ENCODE peak calls at places on chromosomes 16 and 17, in four cellular contexts. Z, W, H and C are unnamed samples.

GRCh38 chr16:86292171-86292775 is 218.1 kb upstream of the FOXF1 start:
- DNase-seq in H (no peak), W (no peak), Z (no peak), C (no peak)

GRCh38 chr16:591892-592517 is 2.1 kb downstream of the RAB40C start:
- DNase-seq in H (no peak), Z (no peak), W (no peak), C (no peak)

GRCh38 chr16:3734758-3735221 is 17.5 kb upstream of the TRAP1 start:
- DNase-seq in W (no peak), H (no peak), Z (no peak), C (no peak)

GRCh38 chr16:81599034-81599744 is 154.6 kb downstream of the CMIP start:
- DNase-seq in Z (no peak), W (no peak), H (no peak), C (peak)

GRCh38 chr16:70267516-70267915 is 15.8 kb upstream of the EXOSC6 start:
- DNase-seq in W (no peak), Z (peak), H (peak), C (peak)

GRCh38 chr17:64694207-64694606 is 32.1 kb upstream of the SMURF2 start:
- DNase-seq in W (no peak), Z (peak), H (peak), C (peak)

GRCh38 chr16:2473999-2474876 is 689 bp upstream of the TBC1D24 start:
- DNase-seq in Z (peak), H (no peak), W (no peak), C (peak)

GRCh38 chr17:81405382-81406005 is 10.2 kb downstream of the BAHCC1 start:
- DNase-seq in W (no peak), H (no peak), Z (no peak), C (no peak)

GRCh38 chr16:48535831-48536599 is 74.0 kb downstream of the N4BP1 start:
- DNase-seq in Z (peak), W (no peak), H (no peak), C (no peak)

GRCh38 chr17:48840441-48840840 is 9.6 kb downstream of the CALCOCO2 start:
- DNase-seq in W (no peak), H (no peak), Z (no peak), C (no peak)

GRCh38 chr16:4015275-4015990 is 100.8 kb downstream of the ADCY9 start:
- DNase-seq in H (no peak), W (no peak), Z (no peak), C (peak)

GRCh38 chr16:47392114-47392513 is 68.7 kb downstream of the ITFG1 start:
- DNase-seq in H (peak), Z (no peak), W (no peak), C (no peak)

GRCh38 chr17:50218771-50219315 is 17.4 kb upstream of the COL1A1 start:
- DNase-seq in W (no peak), H (peak), Z (no peak), C (no peak)

GRCh38 chr17:51508048-51508447 is 247.7 kb downstream of the UTP18 start:
- DNase-seq in Z (no peak), H (no peak), W (no peak), C (no peak)

GRCh38 chr16:57938936-57939871 is 31.7 kb downstream of the CNGB1 start:
- DNase-seq in W (no peak), Z (peak), H (peak), C (peak)

GRCh38 chr17:19728114-19728495 is 11.7 kb upstream of the SLC47A2 start:
- DNase-seq in W (peak), H (no peak), Z (peak), C (peak)

GRCh38 chr16:71429581-71429980 is 12.3 kb downstream of the TLE7 start:
- DNase-seq in H (no peak), Z (no peak), W (no peak), C (no peak)

GRCh38 chr17:27793168-27793905 is 7.0 kb downstream of the NOS2 start:
- DNase-seq in Z (no peak), H (no peak), W (no peak), C (no peak)

GRCh38 chr17:75755205-75755901 is 9.6 kb downstream of the GALK1 start:
- DNase-seq in Z (no peak), W (no peak), H (no peak), C (no peak)

GRCh38 chr17:59074494-59074893 is 32.2 kb downstream of the TRIM37 start:
- DNase-seq in Z (no peak), H (no peak), W (no peak), C (no peak)

GRCh38 chr17:80980397-80981061 is 11.1 kb upstream of the CHMP6 start:
- DNase-seq in W (no peak), H (no peak), Z (no peak), C (no peak)

GRCh38 chr17:75848523-75849303 is 4.5 kb upstream of the UNC13D start:
- DNase-seq in Z (peak), W (no peak), H (peak), C (peak)

GRCh38 chr17:73974536-73974935 is 228.9 kb upstream of the RPL38 start:
- DNase-seq in Z (no peak), H (no peak), W (no peak), C (no peak)

GRCh38 chr16:62642677-62643076 is 606.4 kb upstream of the CDH8 start:
- DNase-seq in W (no peak), Z (no peak), H (no peak), C (no peak)

GRCh38 chr17:38403491-38403890 is 24.8 kb upstream of the ARHGAP23 start:
- DNase-seq in Z (no peak), W (no peak), H (no peak), C (no peak)

GRCh38 chr16:74304835-74305176 is 8.2 kb downstream of the PSMD7 start:
- DNase-seq in Z (no peak), H (no peak), W (no peak), C (no peak)

GRCh38 chr16:74305978-74306784 is 9.6 kb downstream of the PSMD7 start:
- DNase-seq in Z (no peak), W (peak), H (no peak), C (no peak)

GRCh38 chr16:74309789-74310781 is 13.5 kb downstream of the PSMD7 start:
- DNase-seq in Z (no peak), W (peak), H (peak), C (no peak)

GRCh38 chr16:74305286-74305685 is 8.7 kb downstream of the PSMD7 start:
- DNase-seq in Z (no peak), H (no peak), W (peak), C (no peak)

GRCh38 chr16:74307383-74307782 is 10.8 kb downstream of the PSMD7 start:
- DNase-seq in W (peak), Z (no peak), H (no peak), C (no peak)
- TF ChIP-seq POLR2AphosphoS5 in W (no peak), Z (no peak), H (no peak), C (no peak)

GRCh38 chr17:951388-952132 is 28.0 kb downstream of the NXN start:
- DNase-seq in H (no peak), W (no peak), Z (peak), C (no peak)
- TF ChIP-seq CTCF in H (no peak), W (no peak), Z (no peak), C (no peak)

DNA sequence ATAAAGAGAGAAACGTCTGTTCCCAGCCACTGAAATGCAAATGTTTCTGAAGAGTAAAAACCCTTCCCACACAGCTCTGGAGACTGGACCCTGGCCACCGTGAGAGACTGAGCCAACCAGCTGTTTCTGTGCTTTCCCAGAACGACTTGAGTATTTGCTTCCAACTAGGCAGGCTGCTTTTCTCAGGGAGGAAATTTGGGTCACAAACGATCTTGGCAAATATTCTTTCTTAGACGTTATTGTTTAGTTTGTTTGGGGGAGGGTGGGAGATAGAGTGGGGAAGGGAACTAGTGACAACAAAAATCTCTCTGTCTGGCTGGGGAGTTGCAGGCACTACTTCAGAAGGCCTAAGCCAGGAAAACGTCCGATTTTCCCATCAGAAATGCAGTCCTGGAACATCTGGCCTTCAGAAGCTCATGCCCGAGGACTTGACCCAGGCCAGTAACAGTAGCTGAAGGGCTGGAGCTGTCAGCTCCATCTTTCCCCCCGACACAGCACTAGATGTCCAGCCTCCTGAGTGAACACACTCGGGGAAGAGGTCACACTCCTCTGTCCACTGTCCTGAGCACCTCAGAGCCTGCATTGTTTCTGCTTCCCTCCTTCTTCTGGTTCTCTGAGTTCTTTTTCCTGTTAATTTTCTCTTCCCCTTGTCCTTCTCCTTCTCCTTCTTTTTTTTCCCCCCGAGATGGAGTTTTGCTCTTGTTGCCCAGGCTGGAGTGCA is 4.0 kb downstream of the CCDC92B start:
- DNase-seq in Z (no peak), H (no peak), W (no peak), C (no peak)
- TF ChIP-seq POLR2A in Z (no peak), H (no peak), W (no peak), C (no peak)

GRCh38 chr17:82993005-82993404 is 86.4 kb upstream of the METRNL start:
- DNase-seq in H (no peak), Z (no peak), W (no peak), C (no peak)
- TF ChIP-seq POLR2AphosphoS5 in H (no peak), Z (no peak), W (no peak), C (no peak)

DNA sequence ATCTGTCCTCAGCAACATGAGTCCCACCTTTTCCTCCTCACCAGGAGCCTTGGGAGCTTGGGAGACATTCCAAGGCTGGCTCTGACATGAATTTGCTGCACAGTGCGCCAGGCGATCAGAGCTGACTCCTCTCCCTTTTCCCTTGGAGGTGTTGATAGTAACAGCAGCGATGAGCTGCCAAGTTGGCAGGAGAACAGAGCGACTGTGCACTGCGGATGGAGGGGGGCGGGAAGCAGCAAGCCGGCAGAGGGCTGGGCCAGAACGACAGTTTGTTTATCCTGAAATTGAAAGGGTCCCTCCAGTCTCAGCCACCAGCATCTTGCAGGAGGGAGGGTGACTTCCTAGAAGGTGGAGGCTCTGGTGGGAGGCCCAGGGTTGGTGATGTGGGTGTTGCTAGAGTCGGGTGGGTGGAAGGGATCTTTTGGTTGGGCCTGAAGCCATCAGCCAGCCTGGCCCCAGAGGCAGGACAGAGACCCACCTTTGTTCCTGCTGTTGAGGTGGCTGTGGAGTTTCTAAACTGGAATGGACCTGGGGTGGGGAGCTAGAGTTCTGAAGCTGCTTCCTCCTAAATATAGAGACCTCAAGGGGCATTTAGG is 22.5 kb upstream of the DYNLL2 start:
- DNase-seq in W (no peak), Z (peak), H (no peak), C (no peak)
- TF ChIP-seq CTCF in W (no peak), Z (no peak), H (no peak), C (no peak)

GRCh38 chr17:5825717-5826330 is 241.5 kb upstream of the NLRP1 start:
- DNase-seq in H (no peak), W (no peak), Z (no peak), C (no peak)
- TF ChIP-seq POLR2A in H (no peak), W (no peak), Z (no peak), C (no peak)

DNA sequence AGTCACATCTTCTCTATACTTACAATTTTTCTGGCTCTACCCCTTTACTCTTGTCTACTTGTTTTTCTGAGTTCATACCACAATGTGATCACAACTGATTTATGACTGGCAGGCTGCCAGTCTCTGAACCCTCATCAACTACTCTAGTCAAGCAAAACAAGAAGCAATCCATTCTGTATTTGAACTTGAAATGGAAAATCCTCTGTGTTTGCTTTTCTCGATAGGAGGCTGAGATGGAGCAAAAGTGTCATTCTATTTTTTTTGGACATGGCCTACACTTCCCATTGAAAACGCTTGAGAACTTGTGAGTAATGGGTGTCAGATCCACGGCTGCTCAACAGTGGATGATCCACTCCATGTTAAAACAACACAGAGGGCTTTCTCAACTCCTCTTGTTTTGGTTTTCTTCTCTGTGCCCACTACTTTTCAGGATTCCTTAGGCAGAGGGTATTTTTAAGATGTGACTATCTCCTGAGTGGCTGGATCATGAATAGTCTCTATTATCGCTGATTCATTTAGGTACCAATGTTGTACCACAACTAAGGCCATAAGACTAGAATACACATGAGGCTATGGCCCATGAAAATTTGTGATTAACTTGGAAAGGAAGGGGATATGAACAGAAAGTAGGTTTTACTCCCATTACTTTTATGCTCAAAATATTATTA is 11.7 kb downstream of the TMEM100 start:
- DNase-seq in Z (no peak), W (no peak), H (no peak), C (no peak)
- TF ChIP-seq POLR2AphosphoS5 in Z (no peak), W (no peak), H (no peak), C (no peak)

GRCh38 chr17:42119301-42119700 is 1.9 kb downstream of the KAT2A start:
- DNase-seq in Z (no peak), H (no peak), W (no peak), C (no peak)

GRCh38 chr17:42116705-42117396 is 4.3 kb downstream of the KAT2A start:
- DNase-seq in H (peak), W (peak), Z (peak), C (peak)

GRCh38 chr17:42118126-42118510 is 3.0 kb downstream of the KAT2A start:
- DNase-seq in Z (no peak), H (no peak), W (no peak), C (no peak)

GRCh38 chr17:42117397-42118125 is 3.6 kb downstream of the KAT2A start:
- DNase-seq in Z (no peak), H (no peak), W (no peak), C (no peak)

GRCh38 chr17:42118545-42118944 is 2.6 kb downstream of the KAT2A start:
- DNase-seq in Z (no peak), H (peak), W (no peak), C (peak)
- TF ChIP-seq CTCF in Z (peak), H (peak), W (no peak), C (no peak)